ENCODE peak calls at places on chromosomes 11 and 22, in six cellular contexts. I, H, B, G, X and Y are unnamed samples.

GRCh38 chr11:36376315-36376887 is 80.3 kb downstream of the PRR5L start:
- DNase-seq in I (no peak), H (no peak), B (no peak), G (no peak), X (peak), Y (no peak)

GRCh38 chr11:65896009-65896999 is 3.9 kb downstream of the FOSL1 start:
- DNase-seq in I (no peak), H (no peak), B (no peak), G (no peak), X (no peak), Y (no peak)

GRCh38 chr11:20474951-20475517 is 87.5 kb downstream of the PRMT3 start:
- DNase-seq in I (no peak), H (peak), B (no peak), G (no peak), X (no peak), Y (no peak)

GRCh38 chr11:32893947-32894827 is 1.6 kb downstream of the QSER1 start:
- DNase-seq in I (no peak), H (peak), B (peak), G (no peak), X (no peak), Y (no peak)

GRCh38 chr22:40324468-40325305 is 21.6 kb upstream of the ADSL start:
- DNase-seq in I (no peak), H (no peak), B (no peak), G (no peak), X (no peak), Y (no peak)

GRCh38 chr22:39808087-39808486 is 85.5 kb downstream of the ENTHD1 start:
- DNase-seq in I (no peak), H (no peak), B (peak), G (peak), X (no peak), Y (no peak)

GRCh38 chr11:43952401-43953342 is 10.2 kb downstream of the C11orf96 start:
- DNase-seq in I (no peak), H (no peak), B (no peak), G (no peak), X (no peak), Y (no peak)

GRCh38 chr11:63804259-63804658 is 9.0 kb upstream of the SPINDOC start:
- DNase-seq in I (no peak), H (peak), B (no peak), G (no peak), X (no peak), Y (no peak)

GRCh38 chr22:21959274-21960074 is 6.8 kb upstream of the PPM1F start:
- DNase-seq in I (no peak), H (no peak), B (no peak), G (no peak), X (no peak), Y (no peak)

GRCh38 chr11:94669032-94669431 is 99.1 kb upstream of the AMOTL1 start:
- DNase-seq in I (no peak), H (no peak), B (no peak), G (peak), X (no peak), Y (no peak)

DNA sequence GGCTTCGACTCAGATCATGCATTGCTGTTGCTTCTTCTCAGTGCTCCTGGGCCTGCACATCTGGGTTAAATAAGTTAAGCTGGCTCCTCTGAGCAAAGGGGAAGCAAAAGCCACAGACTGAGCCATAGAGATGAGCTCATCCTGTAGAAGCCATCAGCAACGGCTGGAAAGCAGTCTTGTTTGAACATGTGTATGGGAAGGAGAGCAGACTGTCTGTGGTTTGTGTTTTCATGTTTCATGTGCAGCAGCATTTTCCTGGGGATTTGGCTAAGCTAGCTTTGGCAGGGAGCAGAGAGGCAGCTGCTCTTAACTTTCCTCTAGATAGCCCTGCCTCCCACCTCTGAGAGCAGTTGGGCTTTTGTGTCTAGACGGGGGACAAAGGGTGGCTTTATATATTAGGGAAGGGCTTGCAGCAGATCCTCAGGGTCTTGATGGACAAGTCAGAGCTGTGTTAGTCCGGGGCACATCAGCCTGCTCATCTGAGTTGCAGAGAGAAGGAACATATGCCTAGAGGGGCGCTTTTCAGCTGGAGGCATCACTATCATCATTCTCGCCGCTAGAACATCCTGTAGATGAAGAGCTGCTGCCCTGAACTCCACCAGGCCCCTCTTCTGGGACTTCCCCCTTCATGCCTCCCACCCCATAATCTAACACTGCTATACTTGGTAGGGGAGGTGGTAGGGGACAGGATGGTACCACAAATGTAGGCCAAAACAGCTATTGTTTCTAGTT is 14.9 kb downstream of the DCPS start:
- DNase-seq in I (no peak), H (peak), B (peak), G (no peak), X (peak), Y (no peak)
- H3K27ac ChIP-seq in I (peak), H (peak), B (peak), G (no peak), X (peak), Y (peak)

DNA sequence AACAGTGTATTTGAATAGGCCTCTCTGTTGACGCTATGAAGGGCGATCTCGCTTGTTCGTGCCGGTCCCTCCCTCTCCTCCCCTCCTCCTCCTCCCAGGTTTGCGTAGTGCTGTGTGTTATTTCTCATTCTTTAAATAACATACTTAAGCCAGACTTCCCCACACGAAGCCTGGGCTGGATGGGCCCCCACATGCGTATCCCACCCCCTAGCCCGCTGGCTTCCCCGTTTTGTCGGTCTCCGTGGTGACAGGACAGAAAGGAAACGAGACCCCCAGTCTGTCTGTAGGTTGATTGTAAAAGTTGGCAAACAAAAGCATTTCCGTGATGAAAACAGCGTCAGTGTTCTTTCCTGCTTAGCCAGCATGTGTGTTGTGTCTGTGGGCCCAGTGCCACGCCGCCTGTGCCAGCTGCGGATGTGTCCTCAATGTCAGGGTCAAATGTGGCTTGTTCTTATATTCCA is 27.3 kb downstream of the FAM118A start:
- DNase-seq in I (peak), H (peak), B (peak), G (no peak), X (peak), Y (no peak)
- H3K27ac ChIP-seq in I (peak), H (peak), B (peak), G (no peak), X (no peak), Y (peak)

GRCh38 chr22:31103899-31104694 is 3.3 kb downstream of the SELENOM start:
- DNase-seq in I (peak), H (no peak), B (no peak), G (peak), X (peak), Y (no peak)
- H3K27ac ChIP-seq in I (peak), H (peak), B (no peak), G (no peak), X (no peak), Y (peak)

DNA sequence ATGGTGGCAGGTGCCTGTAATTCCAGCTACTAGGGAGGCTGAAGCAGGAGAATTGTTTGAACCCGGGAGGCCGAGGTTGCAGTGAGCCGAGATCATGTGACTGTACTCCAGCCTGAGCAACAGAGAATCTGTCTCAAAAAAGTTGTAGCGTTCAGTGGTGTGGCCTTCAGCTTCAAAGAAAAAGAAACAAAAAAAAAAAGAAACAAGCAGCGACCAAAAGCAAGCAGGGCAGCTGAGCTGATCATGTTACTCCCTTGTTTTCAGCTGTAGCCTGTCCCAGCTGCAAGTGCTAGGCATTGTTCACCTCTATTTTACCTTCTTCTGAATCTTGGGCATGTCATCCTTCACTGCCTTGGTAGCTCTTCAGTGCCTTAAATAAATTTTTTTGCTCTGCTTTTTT is 37.1 kb downstream of the SFI1 start:
- DNase-seq in I (no peak), H (no peak), B (no peak), G (no peak), X (no peak), Y (no peak)
- H3K27ac ChIP-seq in I (no peak), H (no peak), B (no peak), G (no peak), X (no peak), Y (no peak)

GRCh38 chr11:117861151-117862018 is 15.1 kb downstream of the FXYD6 start:
- DNase-seq in I (no peak), H (no peak), B (peak), G (peak), X (peak), Y (no peak)
- H3K27ac ChIP-seq in I (no peak), H (peak), B (no peak), G (no peak), X (peak), Y (peak)